ENCODE peak calls at places on chromosomes 4 and X, in five cellular contexts. One of them, this sample, is unnamed.

GRCh38 chrX:107566603-107567262 is 61.6 kb upstream of the PRPS1 start:
- DNase-seq in body of pancreas: no peak
- DNase-seq in uterus: no peak
- DNase-seq in neural progenitor cell: no peak
- DNase-seq in A549: no peak
- DNase-seq in this sample: no peak

GRCh38 chr4:136637071-136637777 is 895.1 kb downstream of the PCDH18 start:
- DNase-seq in uterus: no peak
- DNase-seq in neural progenitor cell: peak; percentile 71
- DNase-seq in A549: peak; percentile 11
- DNase-seq in body of pancreas: peak; percentile 43
- DNase-seq in this sample: no peak

GRCh38 chr4:124650614-124651013 is 61.9 kb downstream of the ANKRD50 start:
- DNase-seq in uterus: no peak
- DNase-seq in A549: no peak
- DNase-seq in neural progenitor cell: no peak
- DNase-seq in body of pancreas: no peak
- DNase-seq in this sample: no peak

GRCh38 chr4:125316781-125317525 is 2.2 kb downstream of the FAT4 start:
- DNase-seq in body of pancreas: peak; percentile 20
- DNase-seq in A549: peak; percentile 55
- DNase-seq in uterus: peak; percentile 32
- DNase-seq in neural progenitor cell: peak; percentile 66
- DNase-seq in this sample: no peak

GRCh38 chr4:26238782-26239647 is 81.8 kb upstream of the RBPJ start:
- DNase-seq in A549: no peak
- DNase-seq in neural progenitor cell: peak; percentile 91
- DNase-seq in uterus: no peak
- DNase-seq in body of pancreas: no peak
- DNase-seq in this sample: no peak

GRCh38 chr4:68375667-68376559 is 26.0 kb upstream of the YTHDC1 start:
- DNase-seq in uterus: no peak
- DNase-seq in A549: peak; percentile 75
- DNase-seq in body of pancreas: peak; percentile 54
- DNase-seq in neural progenitor cell: peak; percentile 69
- DNase-seq in this sample: no peak

GRCh38 chr4:2932951-2933565 is 30.1 kb downstream of the NOP14 start:
- DNase-seq in neural progenitor cell: no peak
- DNase-seq in body of pancreas: peak; percentile 40
- DNase-seq in uterus: no peak
- DNase-seq in A549: no peak
- DNase-seq in this sample: no peak

GRCh38 chrX:148609766-148610698 is 109.6 kb downstream of the AFF2 start:
- DNase-seq in body of pancreas: no peak
- DNase-seq in uterus: no peak
- DNase-seq in neural progenitor cell: peak; percentile 62
- DNase-seq in A549: no peak
- DNase-seq in this sample: no peak

GRCh38 chr4:8671712-8672290 is 79.2 kb downstream of the CPZ start:
- DNase-seq in neural progenitor cell: no peak
- DNase-seq in uterus: no peak
- DNase-seq in body of pancreas: no peak
- DNase-seq in A549: no peak
- DNase-seq in this sample: no peak

DNA sequence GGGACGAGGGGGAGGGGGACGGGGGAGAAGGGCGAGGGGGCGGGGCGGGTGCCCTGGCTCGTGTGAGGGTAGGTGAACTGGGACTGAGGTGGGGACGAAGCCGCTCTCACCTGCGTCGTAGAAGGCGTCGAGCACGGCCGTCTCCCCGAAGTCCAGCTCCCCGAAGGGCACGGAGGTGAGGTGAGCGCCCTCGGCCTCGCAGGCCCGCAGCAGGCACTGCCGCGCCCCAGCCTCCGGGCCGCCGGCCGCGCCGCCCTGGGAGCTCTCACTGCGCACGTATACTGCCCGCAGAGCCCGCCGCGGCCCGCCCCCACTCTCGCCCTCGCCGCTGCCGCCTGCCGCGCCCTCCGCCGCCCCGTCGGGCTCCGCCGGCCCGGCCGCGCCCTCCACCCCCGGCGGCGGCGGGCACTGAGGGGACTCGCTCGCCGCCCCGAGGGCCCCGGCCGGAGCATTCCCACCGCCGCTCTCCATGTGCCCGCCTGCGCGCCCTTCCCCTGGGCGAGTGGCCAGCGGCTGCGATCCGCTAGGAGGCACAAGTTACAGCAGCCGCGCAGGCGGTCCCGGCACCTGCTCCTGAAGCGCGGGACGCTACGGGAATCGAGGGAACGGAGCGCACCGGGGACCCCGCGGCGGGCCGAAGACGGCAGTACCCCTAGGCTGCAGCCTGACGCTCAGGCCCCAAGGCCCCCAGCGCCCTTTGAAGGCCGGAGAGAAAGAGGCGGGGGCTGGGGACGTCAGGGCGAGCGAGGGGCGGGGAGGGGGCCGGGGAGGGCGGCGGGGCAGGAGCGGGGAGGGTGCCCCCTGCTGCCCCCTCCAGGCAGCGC is at the start of gene MAP3K15:
- DNase-seq in A549: peak; percentile 70
- DNase-seq in neural progenitor cell: peak; percentile 72
- DNase-seq in uterus: no peak
- DNase-seq in body of pancreas: peak; percentile 63
- DNase-seq in this sample: no peak
- TF ChIP-seq CTCF in A549: peak; percentile 70
- TF ChIP-seq CTCF in neural progenitor cell: peak; percentile 43
- TF ChIP-seq CTCF in uterus: no peak
- TF ChIP-seq CTCF in body of pancreas: no peak
- TF ChIP-seq CTCF in this sample: peak; percentile 27

GRCh38 chrX:7111518-7111917 is 36.0 kb upstream of the STS start:
- DNase-seq in neural progenitor cell: no peak
- DNase-seq in A549: no peak
- DNase-seq in body of pancreas: no peak
- DNase-seq in uterus: no peak
- DNase-seq in this sample: no peak
- H3K27ac ChIP-seq in neural progenitor cell: no peak overlapping the region
- H3K27ac ChIP-seq in A549: no peak overlapping the region
- H3K27ac ChIP-seq in body of pancreas: no peak overlapping the region
- H3K27ac ChIP-seq in uterus: no peak overlapping the region
- H3K27ac ChIP-seq in this sample: no peak overlapping the region

GRCh38 chrX:50211510-50211909 is 6.9 kb downstream of the CCNB3 start:
- DNase-seq in body of pancreas: peak; percentile 9
- DNase-seq in neural progenitor cell: peak; percentile 37
- DNase-seq in uterus: no peak
- DNase-seq in A549: peak; percentile 57
- DNase-seq in this sample: no peak
- TF ChIP-seq CTCF in body of pancreas: no peak
- TF ChIP-seq CTCF in neural progenitor cell: peak; percentile 38
- TF ChIP-seq CTCF in uterus: no peak
- TF ChIP-seq CTCF in A549: peak; percentile 6
- TF ChIP-seq CTCF in this sample: no peak

GRCh38 chrX:130121505-130121800 is 11.2 kb upstream of the ELF4 start:
- DNase-seq in body of pancreas: no peak
- DNase-seq in A549: no peak
- DNase-seq in neural progenitor cell: no peak
- DNase-seq in uterus: no peak
- DNase-seq in this sample: no peak

GRCh38 chrX:130120746-130121504 is 10.6 kb upstream of the ELF4 start:
- DNase-seq in uterus: peak; percentile 78
- DNase-seq in neural progenitor cell: peak; percentile 75
- DNase-seq in body of pancreas: peak; percentile 64
- DNase-seq in A549: peak; percentile 73
- DNase-seq in this sample: peak; percentile 31

GRCh38 chrX:130118396-130118795 is 8.1 kb upstream of the ELF4 start:
- DNase-seq in neural progenitor cell: no peak
- DNase-seq in uterus: peak; percentile 37
- DNase-seq in A549: peak; percentile 43
- DNase-seq in body of pancreas: no peak
- DNase-seq in this sample: no peak

GRCh38 chrX:130118941-130119640 is 8.8 kb upstream of the ELF4 start:
- DNase-seq in neural progenitor cell: no peak
- DNase-seq in body of pancreas: no peak
- DNase-seq in uterus: peak; percentile 38
- DNase-seq in A549: no peak
- DNase-seq in this sample: no peak

DNA sequence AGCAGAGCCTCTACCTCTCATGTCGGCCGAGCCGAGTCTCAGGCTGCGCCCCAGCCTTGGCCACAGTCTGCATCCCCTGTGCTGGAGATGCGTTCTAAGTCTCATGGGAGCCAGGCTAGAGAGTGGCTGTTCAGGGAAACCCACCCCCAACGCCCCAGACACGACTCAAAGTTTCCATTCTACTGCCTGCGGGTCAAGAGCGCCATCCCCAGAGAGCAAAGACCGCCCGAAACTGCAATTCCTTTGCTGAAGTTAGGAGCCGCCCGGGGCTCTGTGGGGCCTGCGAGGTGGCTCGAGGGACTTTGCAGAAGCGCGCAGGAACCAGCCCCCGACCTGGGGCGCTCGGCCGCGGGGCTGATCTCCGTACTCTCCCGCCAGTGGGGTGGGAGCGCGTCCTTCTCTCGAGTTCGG is 10.0 kb upstream of the ELF4 start:
- DNase-seq in uterus: no peak
- DNase-seq in A549: no peak
- DNase-seq in neural progenitor cell: peak; percentile 63
- DNase-seq in body of pancreas: no peak
- DNase-seq in this sample: no peak
- H3K27ac ChIP-seq in uterus: peak overlapping the region; percentile 79
- H3K27ac ChIP-seq in A549: peak overlapping the region; percentile 100
- H3K27ac ChIP-seq in neural progenitor cell: no peak overlapping the region
- H3K27ac ChIP-seq in body of pancreas: no peak overlapping the region
- H3K27ac ChIP-seq in this sample: peak overlapping the region; percentile 25

DNA sequence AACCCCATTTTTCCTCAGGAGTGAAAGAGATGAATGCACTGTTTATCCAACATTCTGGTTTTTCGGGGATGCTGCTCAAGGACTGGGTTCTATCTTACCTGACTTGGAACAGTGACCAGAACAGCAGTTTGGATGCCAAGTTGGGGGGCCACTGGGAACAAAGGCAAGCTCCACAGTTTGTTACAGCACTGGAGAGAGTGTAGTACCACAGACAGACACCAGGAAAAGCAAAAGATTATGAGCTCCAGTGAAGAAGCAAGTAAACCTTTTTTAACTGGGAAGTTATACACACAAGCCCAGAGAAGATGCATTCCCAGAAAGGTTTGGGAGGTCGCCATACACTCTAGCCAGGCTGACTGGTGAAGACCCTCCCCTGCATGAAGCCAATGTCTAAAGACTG is 13.6 kb downstream of the C4orf36 start:
- DNase-seq in neural progenitor cell: no peak
- DNase-seq in uterus: no peak
- DNase-seq in A549: no peak
- DNase-seq in body of pancreas: no peak
- DNase-seq in this sample: no peak
- TF ChIP-seq CTCF in neural progenitor cell: no peak
- TF ChIP-seq CTCF in uterus: no peak
- TF ChIP-seq CTCF in A549: no peak
- TF ChIP-seq CTCF in body of pancreas: no peak
- TF ChIP-seq CTCF in this sample: no peak